ENCODE peak calls at places on chromosome 7, in five cellular contexts. N, Y, I, K and J are unnamed samples.
A peak's percentile ranks its signal among the peaks of the same experiment; 100 is the strongest.

GRCh38 chr7:15464762-15465144 is 97.1 kb downstream of the AGMO start:
- DNase-seq in I (no peak), K (no peak), N (no peak), Y (no peak), J (no peak)

GRCh38 chr7:22094413-22095304 is 149.0 kb upstream of the CDCA7L start:
- DNase-seq in I (no peak), K (no peak), N (no peak), Y (no peak), J (no peak)

GRCh38 chr7:28311670-28312069 is 100.6 kb upstream of the CREB5 start:
- DNase-seq in Y (no peak), K (no peak), I (no peak), N (no peak), J (no peak)

GRCh38 chr7:42017356-42017986 is 219.5 kb downstream of the GLI3 start:
- DNase-seq in K (no peak), Y (no peak), N (no peak), I (no peak), J (no peak)

GRCh38 chr7:17679427-17679826 is 260.9 kb downstream of the SNX13 start:
- DNase-seq in I (no peak), Y (peak; percentile 6), K (no peak), N (no peak), J (no peak)

GRCh38 chr7:157041004-157041403 is 30.5 kb upstream of the MNX1 start:
- DNase-seq in I (no peak), N (no peak), K (no peak), Y (no peak), J (no peak)

GRCh38 chr7:157320607-157320979 is 16.2 kb upstream of the DNAJB6 start:
- DNase-seq in K (no peak), I (no peak), N (no peak), Y (no peak), J (no peak)

GRCh38 chr7:76998263-76998666 is 33.9 kb downstream of the SPDYE17 start:
- DNase-seq in I (no peak), Y (no peak), N (no peak), K (no peak), J (peak; percentile 42)

GRCh38 chr7:114944742-114945625 is 23.1 kb downstream of the MDFIC start:
- DNase-seq in K (peak; percentile 33), Y (no peak), N (no peak), I (no peak), J (peak; percentile 73)

GRCh38 chr7:154744226-154744860 is 258.6 kb downstream of the PAXIP1 start:
- DNase-seq in Y (no peak), K (peak; percentile 29), N (peak; percentile 25), I (no peak), J (no peak)

GRCh38 chr7:18889436-18889835 is 228.0 kb downstream of the TWIST1 start:
- DNase-seq in I (no peak), K (no peak), N (no peak), Y (no peak), J (no peak)

GRCh38 chr7:152059311-152059710 is 33.8 kb downstream of the GALNT11 start:
- DNase-seq in N (no peak), Y (no peak), K (no peak), I (no peak), J (no peak)

GRCh38 chr7:91503934-91504575 is 239.8 kb downstream of the FZD1 start:
- DNase-seq in Y (no peak), K (no peak), N (no peak), I (no peak), J (no peak)

GRCh38 chr7:135801045-135801693 is 52.6 kb upstream of the FAM180A start:
- DNase-seq in Y (peak; percentile 72), K (peak; percentile 38), I (peak; percentile 51), N (peak; percentile 56), J (peak; percentile 51)

GRCh38 chr7:158016171-158017087 is 571.2 kb downstream of the PTPRN2 start:
- DNase-seq in N (no peak), Y (no peak), I (no peak), K (no peak), J (peak; percentile 33)

GRCh38 chr7:82331234-82331633 is 112.3 kb downstream of the CACNA2D1 start:
- DNase-seq in N (no peak), Y (no peak), K (no peak), I (no peak), J (no peak)

GRCh38 chr7:68691261-68692216 is 906.7 kb upstream of the AUTS2 start:
- DNase-seq in I (no peak), K (no peak), N (no peak), Y (peak; percentile 96), J (peak; percentile 89)

GRCh38 chr7:126799541-126799940 is 453.2 kb downstream of the GRM8 start:
- DNase-seq in I (peak; percentile 9), N (no peak), K (no peak), Y (no peak), J (no peak)

GRCh38 chr7:2269468-2270460 is 27.7 kb downstream of the NUDT1 start:
- DNase-seq in I (no peak), K (no peak), Y (peak; percentile 76), N (no peak), J (no peak)

GRCh38 chr7:17402628-17403278 is 104.3 kb downstream of the AHR start:
- DNase-seq in Y (no peak), K (no peak), I (no peak), N (no peak), J (no peak)

GRCh38 chr7:88289505-88290129 is 17.1 kb downstream of the STEAP4 start:
- DNase-seq in N (no peak), K (no peak), I (peak; percentile 98), Y (peak; percentile 99), J (no peak)

GRCh38 chr7:135274495-135275268 is 41.0 kb downstream of the STRA8 start:
- DNase-seq in I (peak; percentile 57), N (peak; percentile 69), Y (peak; percentile 58), K (peak; percentile 77), J (peak; percentile 74)

GRCh38 chr7:104960741-104961479 is 53.1 kb upstream of the KMT2E start:
- DNase-seq in I (peak; percentile 83), Y (no peak), K (peak; percentile 53), N (no peak), J (no peak)

GRCh38 chr7:66255533-66256100 is 50.5 kb downstream of the TPST1 start:
- DNase-seq in I (peak; percentile 72), K (no peak), N (no peak), Y (no peak), J (no peak)

GRCh38 chr7:44973610-44974401 is 5.0 kb downstream of the MYO1G start:
- DNase-seq in Y (no peak), N (no peak), I (no peak), K (peak; percentile 40), J (no peak)

GRCh38 chr7:7757576-7757975 is 39.2 kb upstream of the RPA3 start:
- DNase-seq in N (no peak), K (no peak), Y (no peak), I (no peak), J (no peak)

GRCh38 chr7:2729043-2729892 is 41.3 kb downstream of the AMZ1 start:
- DNase-seq in K (no peak), I (no peak), Y (no peak), N (no peak), J (no peak)

GRCh38 chr7:92251181-92251580 is 5.4 kb downstream of the ANKIB1 start:
- DNase-seq in K (no peak), N (no peak), Y (no peak), I (no peak), J (no peak)

DNA sequence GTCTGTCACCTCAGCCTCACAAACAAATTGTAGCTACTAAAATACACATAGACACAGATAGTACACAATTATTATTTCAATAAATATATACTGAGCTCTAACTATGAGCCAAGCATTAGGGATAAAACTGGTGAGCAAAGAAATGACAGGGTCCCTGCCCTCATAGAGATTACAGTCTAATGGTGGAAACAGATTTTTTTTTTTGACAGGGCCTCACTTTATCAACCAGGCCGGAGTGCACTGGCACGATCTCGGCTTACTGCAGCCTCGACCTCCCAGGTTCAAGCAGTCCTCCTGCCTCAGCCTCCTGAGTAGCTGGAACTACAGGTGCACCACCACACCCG is 695 bp upstream of the RBM28 start:
- DNase-seq in K (no peak), N (no peak), Y (no peak), I (no peak), J (no peak)
- H3K27ac ChIP-seq in K (no peak overlapping the region), N (peak overlapping the region; percentile 93), Y (no peak overlapping the region), I (no peak overlapping the region), J (no peak overlapping the region)

DNA sequence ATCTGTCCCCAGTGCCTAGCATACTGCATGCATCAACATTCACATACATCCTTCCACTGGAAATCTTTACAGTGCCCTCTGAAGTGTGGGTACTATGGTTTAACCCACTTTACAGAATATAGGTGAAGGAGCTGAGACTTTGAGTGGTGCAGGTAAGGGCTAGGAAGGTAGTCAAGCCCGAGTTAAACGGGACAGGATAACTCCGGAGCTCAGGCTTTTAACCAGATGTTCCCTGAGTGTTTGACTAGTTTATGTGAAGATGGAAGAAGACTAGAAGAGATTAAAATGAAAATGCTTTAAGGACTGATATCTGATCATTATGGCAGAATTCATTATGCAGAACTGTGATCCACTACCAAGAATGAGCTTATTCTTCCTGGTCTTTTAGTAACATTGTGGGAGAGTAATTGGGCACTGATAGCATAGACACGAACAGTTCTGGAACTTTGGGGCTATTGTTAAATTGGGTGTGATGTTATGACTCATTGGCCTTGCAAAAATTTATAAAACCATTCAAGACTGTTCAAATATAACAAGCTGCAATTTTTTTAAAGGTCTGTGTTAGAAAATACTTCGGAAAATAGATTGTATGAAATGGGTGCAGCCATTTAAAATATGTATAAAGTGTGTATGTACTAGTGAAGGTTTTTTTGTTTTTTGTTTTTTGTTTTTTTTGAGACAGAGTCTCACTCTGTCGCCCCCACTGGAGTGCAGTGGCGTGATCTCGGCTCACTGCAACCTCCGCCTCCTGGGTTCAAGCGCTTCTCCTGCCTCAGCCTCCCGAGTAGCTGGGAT is 4.4 kb downstream of the CUL1 start:
- DNase-seq in K (no peak), N (no peak), I (no peak), Y (peak; percentile 68), J (peak; percentile 18)
- H3K4me1 ChIP-seq in K (peaks cover 31% of the 10 kb centered on the region), N (peaks cover 56% of the 10 kb centered on the region), I (peaks cover 28% of the 10 kb centered on the region), Y (peaks cover 49% of the 10 kb centered on the region), J (peaks cover 35% of the 10 kb centered on the region)

GRCh38 chr7:150716939-150717338 is 526 bp downstream of the GIMAP1 start:
- DNase-seq in I (no peak), N (no peak), Y (no peak), K (no peak), J (no peak)
- H3K27ac ChIP-seq in I (no peak overlapping the region), N (no peak overlapping the region), Y (no peak overlapping the region), K (peak overlapping the region; percentile 53), J (no peak overlapping the region)

DNA sequence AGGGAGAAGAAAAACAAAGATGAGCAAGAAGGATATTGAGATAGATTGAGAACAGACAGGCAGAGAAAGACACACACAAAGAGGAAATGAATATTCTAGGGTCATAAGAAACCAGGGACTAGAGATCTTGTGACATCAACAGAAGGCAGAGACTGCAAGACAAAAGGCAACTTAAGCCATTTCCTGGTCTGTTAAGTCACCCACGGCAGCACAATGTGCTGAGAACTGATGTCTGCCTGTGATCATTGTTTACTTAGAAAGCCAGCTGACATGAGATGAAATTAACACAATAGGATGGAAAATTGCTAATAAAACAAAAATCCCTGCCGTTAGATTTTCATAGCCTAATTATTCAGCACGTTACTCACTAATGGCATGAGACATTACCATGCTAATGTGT is 191.2 kb upstream of the PODXL start:
- DNase-seq in I (no peak), K (no peak), Y (no peak), N (no peak), J (no peak)
- H3K4me1 ChIP-seq in I (no peaks in the 10 kb centered on the region), K (no peaks in the 10 kb centered on the region), Y (no peaks in the 10 kb centered on the region), N (no peaks in the 10 kb centered on the region), J (no peaks in the 10 kb centered on the region)